ENCODE peak calls at places on chromosomes 13 and 19, in eight cellular contexts. R, C, F, S, B, Y, W and N are unnamed samples.

GRCh38 chr13:48954086-48954485 is 21.6 kb upstream of the FNDC3A start:
- DNase-seq in R (no peak), C (no peak), F (no peak), S (no peak), B (no peak), Y (peak; percentile 54), W (peak; percentile 16), N (no peak)

GRCh38 chr19:18875726-18876125 is 20.2 kb downstream of the CERS1 start:
- DNase-seq in R (no peak), C (no peak), F (no peak), S (no peak), B (no peak), Y (no peak), W (peak; percentile 43), N (no peak)

GRCh38 chr13:110714798-110715394 is 1.4 kb downstream of the ING1 start:
- DNase-seq in R (peak; percentile 52), C (no peak), F (no peak), S (peak; percentile 55), B (peak; percentile 50), Y (peak; percentile 36), W (no peak), N (no peak)

GRCh38 chr19:33391631-33392249 is 18.2 kb downstream of the CEBPG start:
- DNase-seq in R (no peak), C (no peak), F (no peak), S (no peak), B (no peak), Y (no peak), W (no peak), N (no peak)

GRCh38 chr13:77918391-77919261 is at the start of gene EDNRB:
- DNase-seq in R (peak; percentile 8), C (no peak), F (no peak), S (no peak), B (no peak), Y (peak; percentile 41), W (no peak), N (peak; percentile 32)

GRCh38 chr13:32206097-32206740 is 108.9 kb downstream of the ZAR1L start:
- DNase-seq in R (no peak), C (no peak), F (no peak), S (no peak), B (no peak), Y (no peak), W (no peak), N (no peak)

GRCh38 chr13:84574851-84575250 is 692.6 kb upstream of the SLITRK1 start:
- DNase-seq in R (no peak), C (no peak), F (no peak), S (no peak), B (no peak), Y (peak; percentile 62), W (peak; percentile 49), N (no peak)

GRCh38 chr19:29548483-29549085 is 22.8 kb downstream of the VSTM2B start:
- DNase-seq in R (no peak), C (no peak), F (no peak), S (no peak), B (no peak), Y (no peak), W (no peak), N (no peak)

GRCh38 chr19:19460761-19461265 is 54.5 kb downstream of the TSSK6 start:
- DNase-seq in R (peak; percentile 71), C (no peak), F (no peak), S (peak; percentile 63), B (peak; percentile 52), Y (peak; percentile 32), W (peak; percentile 6), N (no peak)

GRCh38 chr19:12956446-12957388 is at the start of gene GADD45GIP1:
- DNase-seq in R (peak; percentile 87), C (peak; percentile 48), F (peak; percentile 66), S (peak; percentile 88), B (peak; percentile 80), Y (peak; percentile 73), W (peak; percentile 53), N (no peak)

GRCh38 chr13:66940113-66940512 is 290.0 kb downstream of the PCDH9 start:
- DNase-seq in R (no peak), C (no peak), F (no peak), S (no peak), B (no peak), Y (no peak), W (no peak), N (no peak)

GRCh38 chr19:16463341-16463990 is 8.3 kb downstream of the EPS15L1 start:
- DNase-seq in R (no peak), C (no peak), F (no peak), S (no peak), B (no peak), Y (no peak), W (no peak), N (no peak)

GRCh38 chr19:4896372-4896771 is 6.3 kb downstream of the ARRDC5 start:
- DNase-seq in R (no peak), C (no peak), F (no peak), S (no peak), B (no peak), Y (peak; percentile 39), W (no peak), N (no peak)

GRCh38 chr13:94656766-94657165 is 55.1 kb downstream of the GPR180 start:
- DNase-seq in R (no peak), C (no peak), F (no peak), S (peak; percentile 13), B (no peak), Y (peak; percentile 88), W (peak; percentile 98), N (no peak)

GRCh38 chr19:1265611-1266115 is 3.5 kb upstream of the CIRBP start:
- DNase-seq in R (peak; percentile 62), C (no peak), F (no peak), S (peak; percentile 47), B (no peak), Y (peak; percentile 76), W (peak; percentile 91), N (no peak)

GRCh38 chr13:28199089-28199488 is 60.7 kb downstream of the PAN3 start:
- DNase-seq in R (no peak), C (no peak), F (no peak), S (no peak), B (no peak), Y (no peak), W (no peak), N (no peak)

GRCh38 chr19:16654151-16654550 is 5.8 kb downstream of the SMIM7 start:
- DNase-seq in R (no peak), C (no peak), F (peak; percentile 20), S (no peak), B (no peak), Y (no peak), W (no peak), N (no peak)

GRCh38 chr13:54637377-54637776 is 1608.8 kb downstream of the OLFM4 start:
- DNase-seq in R (no peak), C (no peak), F (peak; percentile 20), S (no peak), B (no peak), Y (no peak), W (no peak), N (no peak)

GRCh38 chr19:3512562-3512961 is 6.5 kb downstream of the FZR1 start:
- DNase-seq in R (no peak), C (no peak), F (no peak), S (no peak), B (no peak), Y (no peak), W (no peak), N (no peak)

GRCh38 chr13:102317593-102317992 is 84.3 kb downstream of the FGF14 start:
- DNase-seq in R (no peak), C (no peak), F (no peak), S (no peak), B (no peak), Y (peak; percentile 82), W (no peak), N (no peak)

GRCh38 chr19:48393559-48394330 is at the start of gene GRIN2D:
- DNase-seq in R (no peak), C (no peak), F (peak; percentile 66), S (peak; percentile 24), B (peak; percentile 31), Y (no peak), W (peak; percentile 20), N (peak; percentile 31)

GRCh38 chr19:18904334-18905057 is 8.5 kb upstream of the CERS1 start:
- DNase-seq in R (no peak), C (no peak), F (no peak), S (no peak), B (no peak), Y (no peak), W (no peak), N (no peak)

GRCh38 chr13:72652681-72653080 is 74.7 kb downstream of the MZT1 start:
- DNase-seq in R (no peak), C (no peak), F (no peak), S (no peak), B (no peak), Y (no peak), W (no peak), N (no peak)

GRCh38 chr13:24784319-24784718 is 20.4 kb downstream of the RNF17 start:
- DNase-seq in R (no peak), C (no peak), F (no peak), S (no peak), B (no peak), Y (no peak), W (no peak), N (no peak)

GRCh38 chr13:33158830-33159229 is 126.7 kb downstream of the STARD13 start:
- DNase-seq in R (no peak), C (no peak), F (no peak), S (no peak), B (no peak), Y (peak; percentile 66), W (no peak), N (no peak)

GRCh38 chr19:55615553-55616394 is 8.6 kb downstream of the ZNF784 start:
- DNase-seq in R (no peak), C (no peak), F (no peak), S (no peak), B (no peak), Y (no peak), W (no peak), N (no peak)

GRCh38 chr13:111342716-111343115 is 22.3 kb downstream of the TEX29 start:
- DNase-seq in R (no peak), C (no peak), F (no peak), S (no peak), B (no peak), Y (no peak), W (no peak), N (no peak)

GRCh38 chr13:43171489-43171888 is 148.1 kb downstream of the DNAJC15 start:
- DNase-seq in R (no peak), C (no peak), F (no peak), S (no peak), B (no peak), Y (no peak), W (no peak), N (no peak)

GRCh38 chr19:38892841-38893240 is 6.6 kb downstream of the SIRT2 start:
- DNase-seq in R (no peak), C (peak; percentile 41), F (no peak), S (no peak), B (no peak), Y (no peak), W (no peak), N (no peak)

GRCh38 chr13:97113231-97114001 is 108.7 kb upstream of the MBNL2 start:
- DNase-seq in R (no peak), C (peak; percentile 62), F (no peak), S (no peak), B (no peak), Y (no peak), W (no peak), N (no peak)

GRCh38 chr19:52351512-52351911 is 15.5 kb downstream of the ZNF610 start:
- DNase-seq in R (no peak), C (no peak), F (no peak), S (no peak), B (no peak), Y (no peak), W (no peak), N (no peak)

GRCh38 chr13:52848455-52849190 is at the start of gene PCDH8:
- DNase-seq in R (peak; percentile 8), C (peak; percentile 92), F (no peak), S (no peak), B (no peak), Y (no peak), W (no peak), N (peak; percentile 86)

GRCh38 chr19:43664008-43664407 is 6.0 kb downstream of the PLAUR start:
- DNase-seq in R (no peak), C (no peak), F (no peak), S (peak; percentile 25), B (peak; percentile 33), Y (no peak), W (no peak), N (no peak)

GRCh38 chr19:1627194-1627593 is 21.9 kb upstream of the UQCR11 start:
- DNase-seq in R (no peak), C (no peak), F (no peak), S (no peak), B (no peak), Y (no peak), W (no peak), N (no peak)